ENCODE peak calls at places on chromosomes 4 and X, in ten cellular contexts. J is NCI-H460, N is aorta, C is brain microvascular endothelial cell, S is activated gamma-delta T cell treated with Interleukin-2 at 50 U/mL for 16 hours, E is HFF-Myc, Q is left cardiac atrium, A is SIG-M5, D is iPS-NIHi11, M is KG1. L is an unnamed sample.

GRCh38 chr4:11549525-11549924 is 120.8 kb upstream of the HS3ST1 start:
- DNase-seq in J (no peak), N (no peak), C (no peak), S (no peak), E (no peak), Q (no peak), A (no peak), D (no peak), M (no peak), L (no peak)

GRCh38 chr4:165326831-165327210 is 648 bp upstream of the MSMO1 start:
- DNase-seq in J (no peak), N (no peak), C (peak), S (no peak), E (no peak), Q (peak), A (no peak), D (peak), M (no peak), L (no peak)

GRCh38 chr4:75598390-75598789 is 31.9 kb downstream of the CDKL2 start:
- DNase-seq in J (no peak), N (no peak), C (no peak), S (no peak), E (no peak), Q (no peak), A (no peak), D (no peak), M (no peak), L (no peak)

GRCh38 chrX:68061206-68061535 is 372.1 kb downstream of the OPHN1 start:
- DNase-seq in J (no peak), N (no peak), C (no peak), S (no peak), E (no peak), Q (no peak), A (no peak), D (no peak), M (no peak), L (no peak)

GRCh38 chrX:124194209-124194608 is 138.3 kb upstream of the TEX13D start:
- DNase-seq in J (no peak), N (peak), C (no peak), S (no peak), E (peak), Q (peak), A (no peak), D (no peak), M (no peak), L (no peak)

GRCh38 chr4:184898793-184899192 is 73.0 kb upstream of the ACSL1 start:
- DNase-seq in J (no peak), N (no peak), C (no peak), S (no peak), E (no peak), Q (no peak), A (no peak), D (no peak), M (no peak), L (no peak)

GRCh38 chr4:109914356-109914755 is 1.7 kb downstream of the EGF start:
- DNase-seq in J (no peak), N (no peak), C (no peak), S (no peak), E (no peak), Q (no peak), A (no peak), D (no peak), M (no peak), L (no peak)

GRCh38 chrX:150873616-150874015 is 24.9 kb downstream of the CD99L2 start:
- DNase-seq in J (no peak), N (peak), C (no peak), S (no peak), E (no peak), Q (peak), A (no peak), D (no peak), M (no peak), L (no peak)

GRCh38 chrX:86194758-86195157 is 46.5 kb downstream of the DACH2 start:
- DNase-seq in J (no peak), N (no peak), C (no peak), S (no peak), E (no peak), Q (no peak), A (no peak), D (no peak), M (no peak), L (no peak)

GRCh38 chr4:107755841-107756356 is 35.9 kb upstream of the PAPSS1 start:
- DNase-seq in J (no peak), N (no peak), C (no peak), S (no peak), E (no peak), Q (no peak), A (no peak), D (no peak), M (no peak), L (no peak)

GRCh38 chr4:140926672-140927071 is 170.5 kb upstream of the TBC1D9 start:
- DNase-seq in J (no peak), N (no peak), C (no peak), S (no peak), E (no peak), Q (no peak), A (no peak), D (no peak), M (no peak), L (no peak)

GRCh38 chr4:181597766-181598165 is 645.4 kb upstream of the TENM3 start:
- DNase-seq in J (peak), N (no peak), C (peak), S (no peak), E (no peak), Q (no peak), A (no peak), D (no peak), M (no peak), L (no peak)

GRCh38 chr4:24880171-24880570 is 32.7 kb downstream of the CCDC149 start:
- DNase-seq in J (no peak), N (no peak), C (no peak), S (no peak), E (no peak), Q (no peak), A (no peak), D (no peak), M (no peak), L (no peak)

GRCh38 chr4:155371432-155372043 is 5.2 kb downstream of the MAP9 start:
- DNase-seq in J (peak), N (no peak), C (no peak), S (no peak), E (no peak), Q (no peak), A (no peak), D (no peak), M (peak), L (no peak)

GRCh38 chrX:15233416-15234015 is 36.4 kb downstream of the ASB9 start:
- DNase-seq in J (no peak), N (no peak), C (no peak), S (no peak), E (no peak), Q (no peak), A (no peak), D (no peak), M (no peak), L (no peak)

GRCh38 chrX:126485371-126485770 is 67.2 kb downstream of the DCAF12L1 start:
- DNase-seq in J (no peak), N (no peak), C (no peak), S (no peak), E (no peak), Q (no peak), A (no peak), D (no peak), M (no peak), L (no peak)

GRCh38 chr4:37727635-37728034 is 41.5 kb upstream of the RELL1 start:
- DNase-seq in J (no peak), N (no peak), C (no peak), S (no peak), E (no peak), Q (no peak), A (no peak), D (no peak), M (no peak), L (no peak)

GRCh38 chr4:57401586-57401985 is 291.4 kb upstream of the IGFBP7 start:
- DNase-seq in J (no peak), N (no peak), C (no peak), S (no peak), E (no peak), Q (no peak), A (no peak), D (no peak), M (no peak), L (no peak)

GRCh38 chr4:97366661-97367060 is 776.6 kb downstream of the STPG2 start:
- DNase-seq in J (no peak), N (no peak), C (no peak), S (no peak), E (no peak), Q (no peak), A (no peak), D (no peak), M (no peak), L (no peak)

GRCh38 chr4:164210377-164210776 is 543.6 kb upstream of the SMIM31 start:
- DNase-seq in J (no peak), N (no peak), C (peak), S (no peak), E (no peak), Q (no peak), A (no peak), D (no peak), M (no peak), L (no peak)

GRCh38 chr4:56435001-56435747 is at the start of gene PPAT:
- DNase-seq in J (peak), N (peak), C (peak), S (peak), E (peak), Q (peak), A (peak), D (peak), M (no peak), L (peak)